ENCODE peak calls at places on chromosomes 13 and 19, in five cellular contexts. V is stimulated activated CD8-positive, alpha-beta memory T cell treated with anti-CD3 and anti-CD28 coated beads, Interleukin-15, amount 100 ng/mL, for 24 hours; D is GM19239; Z is hypothalamus; R is thoracic aorta. X is an unnamed sample.

GRCh38 chr13:21120191-21120590 is 56.2 kb downstream of the SKA3 start:
- DNase-seq in V (no peak), D (no peak), Z (no peak), R (no peak), X (no peak)

GRCh38 chr13:74128171-74128767 is 5.9 kb downstream of the KLF12 start:
- DNase-seq in V (no peak), D (no peak), Z (no peak), R (no peak), X (no peak)

GRCh38 chr13:49540552-49540951 is 44.8 kb downstream of the PHF11 start:
- DNase-seq in V (no peak), D (no peak), Z (no peak), R (no peak), X (no peak)

GRCh38 chr13:46087481-46087880 is 17.4 kb downstream of the CPB2 start:
- DNase-seq in V (no peak), D (no peak), Z (no peak), R (no peak), X (no peak)

GRCh38 chr13:87999141-87999765 is 328.1 kb downstream of the SLITRK5 start:
- DNase-seq in V (no peak), D (no peak), Z (no peak), R (no peak), X (no peak)

GRCh38 chr19:17402982-17403855 is 2.2 kb downstream of the BST2 start:
- DNase-seq in V (peak), D (no peak), Z (no peak), R (no peak), X (peak)

GRCh38 chr19:6736917-6737283 is 480 bp downstream of the GPR108 start:
- DNase-seq in V (no peak), D (no peak), Z (no peak), R (no peak), X (no peak)

GRCh38 chr19:32543107-32543900 is 37.7 kb upstream of the PDCD5 start:
- DNase-seq in V (no peak), D (no peak), Z (no peak), R (no peak), X (no peak)

GRCh38 chr13:83881917-83882625 is at the start of gene SLITRK1:
- DNase-seq in V (no peak), D (no peak), Z (peak), R (no peak), X (peak)

GRCh38 chr19:38693380-38694223 is 46.2 kb downstream of the ACTN4 start:
- DNase-seq in V (no peak), D (peak), Z (no peak), R (no peak), X (peak)

GRCh38 chr13:25167349-25167748 is 4.7 kb downstream of the AMER2 start:
- DNase-seq in V (no peak), D (no peak), Z (no peak), R (no peak), X (no peak)

GRCh38 chr13:27960362-27961226 is 8.5 kb downstream of the CDX2 start:
- DNase-seq in V (no peak), D (peak), Z (no peak), R (no peak), X (peak)

GRCh38 chr13:42035905-42036521 is 12.4 kb upstream of the DGKH start:
- DNase-seq in V (no peak), D (no peak), Z (no peak), R (no peak), X (no peak)

GRCh38 chr13:29991343-29991742 is 140.9 kb upstream of the UBL3 start:
- DNase-seq in V (no peak), D (no peak), Z (no peak), R (no peak), X (no peak)

GRCh38 chr13:90541346-90541745 is 806.1 kb upstream of the MIR17HG start:
- DNase-seq in V (no peak), D (no peak), Z (no peak), R (no peak), X (no peak)

GRCh38 chr19:411723-412355 is 2.9 kb upstream of the C2CD4C start:
- DNase-seq in V (no peak), D (no peak), Z (no peak), R (no peak), X (no peak)